ENCODE peak calls at places on chromosome 13, in five cellular contexts. One of them, this sample, is unnamed.

GRCh38 chr13:20159646-20160345 is 1.1 kb downstream of the GJA3 start:
- DNase-seq in activated T-cell treated with anti-CD3 and anti-CD28 coated beads for 1 hour: no peak
- DNase-seq in NCI-H1048: no peak
- DNase-seq in AG20443: no peak
- DNase-seq in cardiac muscle cell: peak
- DNase-seq in this sample: no peak

GRCh38 chr13:75836441-75836840 is 200.3 kb downstream of the LMO7 start:
- DNase-seq in activated T-cell treated with anti-CD3 and anti-CD28 coated beads for 1 hour: no peak
- DNase-seq in NCI-H1048: no peak
- DNase-seq in AG20443: no peak
- DNase-seq in cardiac muscle cell: no peak
- DNase-seq in this sample: no peak

GRCh38 chr13:50635504-50635903 is 208.0 kb downstream of the DLEU7 start:
- DNase-seq in activated T-cell treated with anti-CD3 and anti-CD28 coated beads for 1 hour: no peak
- DNase-seq in NCI-H1048: no peak
- DNase-seq in AG20443: peak
- DNase-seq in cardiac muscle cell: no peak
- DNase-seq in this sample: no peak

GRCh38 chr13:41696163-41697003 is 239.0 kb downstream of the RGCC start:
- DNase-seq in activated T-cell treated with anti-CD3 and anti-CD28 coated beads for 1 hour: no peak
- DNase-seq in NCI-H1048: no peak
- DNase-seq in AG20443: no peak
- DNase-seq in cardiac muscle cell: peak
- DNase-seq in this sample: no peak

GRCh38 chr13:99489028-99489427 is 12.2 kb upstream of the TM9SF2 start:
- DNase-seq in activated T-cell treated with anti-CD3 and anti-CD28 coated beads for 1 hour: no peak
- DNase-seq in NCI-H1048: no peak
- DNase-seq in AG20443: no peak
- DNase-seq in cardiac muscle cell: no peak
- DNase-seq in this sample: no peak

GRCh38 chr13:102700088-102701031 is 5.5 kb upstream of the METTL21C start:
- DNase-seq in activated T-cell treated with anti-CD3 and anti-CD28 coated beads for 1 hour: no peak
- DNase-seq in NCI-H1048: no peak
- DNase-seq in AG20443: peak
- DNase-seq in cardiac muscle cell: no peak
- DNase-seq in this sample: no peak

GRCh38 chr13:91647361-91647970 is 249.0 kb downstream of the GPC5 start:
- DNase-seq in activated T-cell treated with anti-CD3 and anti-CD28 coated beads for 1 hour: no peak
- DNase-seq in NCI-H1048: no peak
- DNase-seq in AG20443: peak
- DNase-seq in cardiac muscle cell: no peak
- DNase-seq in this sample: no peak

GRCh38 chr13:60627071-60627686 is 230.2 kb downstream of the TDRD3 start:
- DNase-seq in activated T-cell treated with anti-CD3 and anti-CD28 coated beads for 1 hour: no peak
- DNase-seq in NCI-H1048: no peak
- DNase-seq in AG20443: peak
- DNase-seq in cardiac muscle cell: peak
- DNase-seq in this sample: no peak

GRCh38 chr13:113297370-113297871 is 382 bp downstream of the LAMP1 start:
- DNase-seq in activated T-cell treated with anti-CD3 and anti-CD28 coated beads for 1 hour: peak
- DNase-seq in NCI-H1048: no peak
- DNase-seq in AG20443: peak
- DNase-seq in cardiac muscle cell: no peak
- DNase-seq in this sample: peak

GRCh38 chr13:83895994-83896580 is 13.8 kb upstream of the SLITRK1 start:
- DNase-seq in activated T-cell treated with anti-CD3 and anti-CD28 coated beads for 1 hour: no peak
- DNase-seq in NCI-H1048: no peak
- DNase-seq in AG20443: no peak
- DNase-seq in cardiac muscle cell: no peak
- DNase-seq in this sample: no peak

GRCh38 chr13:81639984-81640582 is 1299.2 kb upstream of the SPRY2 start:
- DNase-seq in activated T-cell treated with anti-CD3 and anti-CD28 coated beads for 1 hour: no peak
- DNase-seq in NCI-H1048: no peak
- DNase-seq in AG20443: no peak
- DNase-seq in cardiac muscle cell: no peak
- DNase-seq in this sample: no peak

GRCh38 chr13:114025432-114026127 is 51.7 kb upstream of the C13orf46 start:
- DNase-seq in activated T-cell treated with anti-CD3 and anti-CD28 coated beads for 1 hour: no peak
- DNase-seq in NCI-H1048: no peak
- DNase-seq in AG20443: peak
- DNase-seq in cardiac muscle cell: peak
- DNase-seq in this sample: no peak

GRCh38 chr13:39602614-39603366 is at the start of gene LHFPL6:
- DNase-seq in activated T-cell treated with anti-CD3 and anti-CD28 coated beads for 1 hour: peak
- DNase-seq in NCI-H1048: no peak
- DNase-seq in AG20443: peak
- DNase-seq in cardiac muscle cell: peak
- DNase-seq in this sample: no peak

GRCh38 chr13:41562083-41562482 is 104.7 kb downstream of the RGCC start:
- DNase-seq in activated T-cell treated with anti-CD3 and anti-CD28 coated beads for 1 hour: no peak
- DNase-seq in NCI-H1048: no peak
- DNase-seq in AG20443: peak
- DNase-seq in cardiac muscle cell: no peak
- DNase-seq in this sample: no peak

GRCh38 chr13:80363890-80364503 is 23.1 kb upstream of the SPRY2 start:
- DNase-seq in activated T-cell treated with anti-CD3 and anti-CD28 coated beads for 1 hour: no peak
- DNase-seq in NCI-H1048: no peak
- DNase-seq in AG20443: peak
- DNase-seq in cardiac muscle cell: no peak
- DNase-seq in this sample: peak

GRCh38 chr13:99689955-99690354 is 188.7 kb downstream of the TM9SF2 start:
- DNase-seq in activated T-cell treated with anti-CD3 and anti-CD28 coated beads for 1 hour: no peak
- DNase-seq in NCI-H1048: no peak
- DNase-seq in AG20443: no peak
- DNase-seq in cardiac muscle cell: no peak
- DNase-seq in this sample: no peak

GRCh38 chr13:23175920-23176319 is 4.9 kb upstream of the SGCG start:
- DNase-seq in activated T-cell treated with anti-CD3 and anti-CD28 coated beads for 1 hour: no peak
- DNase-seq in NCI-H1048: peak
- DNase-seq in AG20443: no peak
- DNase-seq in cardiac muscle cell: no peak
- DNase-seq in this sample: no peak

GRCh38 chr13:20624213-20624612 is 57.3 kb downstream of the IFT88 start:
- DNase-seq in activated T-cell treated with anti-CD3 and anti-CD28 coated beads for 1 hour: no peak
- DNase-seq in NCI-H1048: no peak
- DNase-seq in AG20443: no peak
- DNase-seq in cardiac muscle cell: no peak
- DNase-seq in this sample: no peak

GRCh38 chr13:22837980-22838615 is 342.7 kb upstream of the SGCG start:
- DNase-seq in activated T-cell treated with anti-CD3 and anti-CD28 coated beads for 1 hour: no peak
- DNase-seq in NCI-H1048: no peak
- DNase-seq in AG20443: peak
- DNase-seq in cardiac muscle cell: no peak
- DNase-seq in this sample: no peak

GRCh38 chr13:114049026-114049425 is 75.2 kb upstream of the C13orf46 start:
- DNase-seq in activated T-cell treated with anti-CD3 and anti-CD28 coated beads for 1 hour: peak
- DNase-seq in NCI-H1048: no peak
- DNase-seq in AG20443: no peak
- DNase-seq in cardiac muscle cell: no peak
- DNase-seq in this sample: peak

GRCh38 chr13:111359237-111359915 is 38.9 kb downstream of the TEX29 start:
- DNase-seq in activated T-cell treated with anti-CD3 and anti-CD28 coated beads for 1 hour: no peak
- DNase-seq in NCI-H1048: no peak
- DNase-seq in AG20443: peak
- DNase-seq in cardiac muscle cell: no peak
- DNase-seq in this sample: no peak